ENCODE peak calls at places on chromosomes 13 and 19, in ten cellular contexts. A, U, T, Q, B, I, E, S, K and V are unnamed samples.
A peak's percentile ranks its signal among the peaks of the same experiment; 100 is the strongest.

GRCh38 chr13:95137096-95137495 is 164.2 kb downstream of the ABCC4 start:
- DNase-seq in K (no peak), B (peak; percentile 64), E (no peak), T (peak; percentile 55), A (peak; percentile 37), Q (no peak), S (no peak), I (no peak), U (peak; percentile 15), V (no peak)

GRCh38 chr13:26538363-26539317 is 18.8 kb upstream of the WASF3 start:
- DNase-seq in B (no peak), U (no peak), S (no peak), E (no peak), I (no peak), Q (no peak), T (peak; percentile 15), A (peak; percentile 24), K (no peak), V (no peak)

GRCh38 chr13:105030851-105031250 is 1504.6 kb downstream of the EFNB2 start:
- DNase-seq in B (no peak), U (no peak), K (no peak), Q (no peak), E (no peak), A (no peak), T (no peak), I (no peak), S (no peak), V (no peak)

GRCh38 chr13:80340643-80341097 is 256 bp downstream of the SPRY2 start:
- DNase-seq in K (no peak), S (no peak), T (peak; percentile 79), A (no peak), Q (no peak), U (peak; percentile 72), E (no peak), B (peak; percentile 66), I (peak; percentile 18), V (peak; percentile 39)

GRCh38 chr13:75803175-75803611 is 167.1 kb downstream of the LMO7 start:
- DNase-seq in K (peak; percentile 60), I (no peak), T (no peak), A (no peak), B (peak; percentile 24), Q (no peak), E (no peak), U (no peak), S (no peak), V (no peak)

GRCh38 chr13:107141767-107142166 is 573.8 kb upstream of the ARGLU1 start:
- DNase-seq in A (no peak), U (no peak), B (no peak), Q (no peak), K (no peak), T (no peak), E (no peak), S (no peak), I (no peak), V (no peak)

GRCh38 chr13:49627831-49628652 is at the start of gene ARL11:
- DNase-seq in B (no peak), U (no peak), Q (peak; percentile 17), A (no peak), I (no peak), K (peak; percentile 83), S (no peak), T (no peak), E (peak; percentile 47), V (no peak)

GRCh38 chr13:100954430-100955361 is 280.1 kb upstream of the TMTC4 start:
- DNase-seq in K (no peak), U (peak; percentile 29), B (no peak), I (no peak), S (no peak), Q (no peak), A (no peak), E (no peak), T (no peak), V (no peak)

GRCh38 chr19:30082611-30083010 is 140.6 kb downstream of the URI1 start:
- DNase-seq in B (no peak), E (no peak), U (no peak), T (no peak), I (no peak), S (no peak), Q (no peak), K (no peak), A (no peak), V (no peak)

GRCh38 chr13:111393221-111393790 is 72.9 kb downstream of the TEX29 start:
- DNase-seq in A (no peak), U (no peak), Q (no peak), B (no peak), I (no peak), K (no peak), E (no peak), T (no peak), S (no peak), V (no peak)

GRCh38 chr19:42480335-42481095 is 37.8 kb upstream of the CXCL17 start:
- DNase-seq in T (peak; percentile 61), E (no peak), A (peak; percentile 61), U (peak; percentile 13), K (no peak), S (no peak), I (peak; percentile 93), B (no peak), Q (no peak), V (no peak)

GRCh38 chr13:30731658-30732390 is 3.5 kb upstream of the ALOX5AP start:
- DNase-seq in B (no peak), A (no peak), I (no peak), U (no peak), K (no peak), T (no peak), Q (no peak), E (no peak), S (no peak), V (no peak)

GRCh38 chr13:66805657-66806056 is 424.5 kb downstream of the PCDH9 start:
- DNase-seq in Q (no peak), K (no peak), U (peak; percentile 81), E (no peak), B (peak; percentile 80), T (no peak), S (no peak), A (peak; percentile 38), I (no peak), V (no peak)

GRCh38 chr19:51626675-51627074 is 3.5 kb downstream of the SIGLEC5 start:
- DNase-seq in B (no peak), T (no peak), S (no peak), E (no peak), A (no peak), Q (no peak), I (no peak), U (no peak), K (no peak), V (no peak)

GRCh38 chr19:22945560-22945959 is 57.4 kb downstream of the ZNF728 start:
- DNase-seq in U (peak; percentile 23), A (no peak), B (no peak), T (peak; percentile 14), Q (no peak), K (no peak), I (no peak), S (no peak), E (peak; percentile 11), V (peak; percentile 20)

GRCh38 chr13:41411536-41411935 is 45.8 kb upstream of the RGCC start:
- DNase-seq in S (peak; percentile 42), E (no peak), A (peak; percentile 58), I (peak; percentile 62), T (peak; percentile 68), U (peak; percentile 54), K (no peak), B (peak; percentile 32), Q (no peak), V (no peak)

GRCh38 chr13:39250440-39250839 is 212.2 kb downstream of the NHLRC3 start:
- DNase-seq in A (no peak), T (no peak), I (no peak), Q (no peak), S (no peak), U (no peak), B (no peak), E (no peak), K (no peak), V (no peak)

GRCh38 chr19:2476451-2477140 is 669 bp downstream of the GADD45B start:
- DNase-seq in B (peak; percentile 66), A (peak; percentile 39), I (no peak), S (peak; percentile 49), T (peak; percentile 88), Q (no peak), U (peak; percentile 76), E (peak; percentile 69), K (peak; percentile 74), V (peak; percentile 80)

GRCh38 chr19:2474232-2475017 is 1.5 kb upstream of the GADD45B start:
- DNase-seq in S (peak; percentile 75), U (peak; percentile 91), A (peak; percentile 86), I (peak; percentile 76), Q (no peak), B (peak; percentile 92), T (peak; percentile 97), K (peak; percentile 94), E (peak; percentile 87), V (peak; percentile 89)

GRCh38 chr19:2475018-2475701 is 767 bp upstream of the GADD45B start:
- DNase-seq in B (peak; percentile 66), A (peak; percentile 58), S (peak; percentile 62), T (peak; percentile 84), K (peak; percentile 76), I (no peak), Q (no peak), U (peak; percentile 72), E (peak; percentile 60), V (peak; percentile 76)

GRCh38 chr19:2477141-2477710 is 1.3 kb downstream of the GADD45B start:
- DNase-seq in Q (no peak), B (no peak), S (peak; percentile 60), I (no peak), U (peak; percentile 59), T (peak; percentile 63), E (no peak), A (peak; percentile 50), K (peak; percentile 63), V (no peak)

GRCh38 chr19:2475702-2476450 is at the start of gene GADD45B:
- DNase-seq in K (peak; percentile 97), S (peak; percentile 95), I (peak; percentile 93), B (peak; percentile 98), T (peak; percentile 98), A (peak; percentile 95), E (peak; percentile 98), Q (peak; percentile 90), U (peak; percentile 96), V (peak; percentile 98)
- TF ChIP-seq EZH2 in K (no peak), S (no peak), I (no peak), B (no peak), T (no peak), A (no peak), E (no peak), Q (no peak), U (no peak), V (no peak)

GRCh38 chr19:48629297-48629598 is 7.9 kb downstream of the DBP start:
- DNase-seq in B (no peak), Q (no peak), K (no peak), E (no peak), A (no peak), S (no peak), I (no peak), U (no peak), T (no peak), V (peak; percentile 8)
- H3K9ac ChIP-seq in B (no peak overlapping the region), Q (no peak overlapping the region), K (no peak overlapping the region), E (no peak overlapping the region), A (no peak overlapping the region), S (no peak overlapping the region), I (no peak overlapping the region), U (no peak overlapping the region), T (no peak overlapping the region), V (no peak overlapping the region)

GRCh38 chr19:4633140-4633967 is 6.0 kb upstream of the TNFAIP8L1 start:
- DNase-seq in I (peak; percentile 67), U (peak; percentile 78), S (peak; percentile 84), A (peak; percentile 81), Q (peak; percentile 72), K (peak; percentile 84), E (peak; percentile 82), B (peak; percentile 79), T (peak; percentile 68), V (peak; percentile 48)
- H3K27ac ChIP-seq in I (no peak overlapping the region), U (no peak overlapping the region), S (no peak overlapping the region), A (no peak overlapping the region), Q (peak overlapping the region; percentile 66), K (no peak overlapping the region), E (peak overlapping the region; percentile 53), B (peak overlapping the region; percentile 73), T (no peak overlapping the region), V (no peak overlapping the region)

GRCh38 chr13:44541601-44542000 is 34.5 kb downstream of the TSC22D1 start:
- DNase-seq in B (no peak), T (no peak), E (no peak), S (no peak), A (no peak), U (no peak), K (no peak), I (no peak), Q (no peak), V (no peak)
- TF ChIP-seq EZH2 in B (no peak), T (no peak), E (no peak), S (no peak), A (no peak), U (no peak), K (no peak), I (no peak), Q (no peak), V (no peak)